ENCODE peak calls at places on chromosomes 2 and 18, in eight cellular contexts. One of them, this sample, is unnamed.

GRCh38 chr2:75964646-75965045 is 253.9 kb upstream of the GCFC2 start:
- DNase-seq in 8988T: no peak
- DNase-seq in cardiac fibroblast: no peak
- DNase-seq in NB4: no peak
- DNase-seq in H54: no peak
- DNase-seq in activated CD4-positive, alpha-beta T cell treated with anti-CD3 and anti-CD28 coated beads, Interleukin-2, amount 50 U/mL, for 24 hours: no peak
- DNase-seq in ovary: no peak
- DNase-seq in EL: no peak
- DNase-seq in this sample: no peak

GRCh38 chr18:6821346-6821745 is 91.8 kb downstream of the ARHGAP28 start:
- DNase-seq in cardiac fibroblast: peak
- DNase-seq in activated CD4-positive, alpha-beta T cell treated with anti-CD3 and anti-CD28 coated beads, Interleukin-2, amount 50 U/mL, for 24 hours: no peak
- DNase-seq in 8988T: no peak
- DNase-seq in EL: no peak
- DNase-seq in H54: no peak
- DNase-seq in NB4: no peak
- DNase-seq in ovary: no peak
- DNase-seq in this sample: no peak

GRCh38 chr2:36562973-36563532 is 34.9 kb downstream of the FEZ2 start:
- DNase-seq in activated CD4-positive, alpha-beta T cell treated with anti-CD3 and anti-CD28 coated beads, Interleukin-2, amount 50 U/mL, for 24 hours: no peak
- DNase-seq in NB4: peak
- DNase-seq in H54: no peak
- DNase-seq in 8988T: no peak
- DNase-seq in ovary: no peak
- DNase-seq in cardiac fibroblast: peak
- DNase-seq in EL: peak
- DNase-seq in this sample: no peak

GRCh38 chr2:238761802-238762373 is 86.0 kb upstream of the TWIST2 start:
- DNase-seq in EL: peak
- DNase-seq in H54: peak
- DNase-seq in ovary: no peak
- DNase-seq in NB4: peak
- DNase-seq in cardiac fibroblast: peak
- DNase-seq in 8988T: no peak
- DNase-seq in activated CD4-positive, alpha-beta T cell treated with anti-CD3 and anti-CD28 coated beads, Interleukin-2, amount 50 U/mL, for 24 hours: no peak
- DNase-seq in this sample: no peak

GRCh38 chr2:112958428-112959108 is 19.2 kb upstream of the IL36G start:
- DNase-seq in 8988T: peak
- DNase-seq in H54: peak
- DNase-seq in NB4: peak
- DNase-seq in activated CD4-positive, alpha-beta T cell treated with anti-CD3 and anti-CD28 coated beads, Interleukin-2, amount 50 U/mL, for 24 hours: no peak
- DNase-seq in cardiac fibroblast: peak
- DNase-seq in EL: peak
- DNase-seq in ovary: no peak
- DNase-seq in this sample: peak

GRCh38 chr2:26556309-26557243 is 78.7 kb upstream of the OTOF start:
- DNase-seq in EL: no peak
- DNase-seq in 8988T: no peak
- DNase-seq in H54: no peak
- DNase-seq in ovary: no peak
- DNase-seq in cardiac fibroblast: no peak
- DNase-seq in NB4: no peak
- DNase-seq in activated CD4-positive, alpha-beta T cell treated with anti-CD3 and anti-CD28 coated beads, Interleukin-2, amount 50 U/mL, for 24 hours: no peak
- DNase-seq in this sample: no peak

GRCh38 chr2:37776487-37776886 is 105.0 kb upstream of the CDC42EP3 start:
- DNase-seq in cardiac fibroblast: peak
- DNase-seq in activated CD4-positive, alpha-beta T cell treated with anti-CD3 and anti-CD28 coated beads, Interleukin-2, amount 50 U/mL, for 24 hours: no peak
- DNase-seq in EL: peak
- DNase-seq in ovary: no peak
- DNase-seq in NB4: peak
- DNase-seq in H54: peak
- DNase-seq in 8988T: peak
- DNase-seq in this sample: no peak

GRCh38 chr2:51706220-51706619 is 674.3 kb upstream of the NRXN1 start:
- DNase-seq in ovary: no peak
- DNase-seq in cardiac fibroblast: no peak
- DNase-seq in activated CD4-positive, alpha-beta T cell treated with anti-CD3 and anti-CD28 coated beads, Interleukin-2, amount 50 U/mL, for 24 hours: no peak
- DNase-seq in 8988T: no peak
- DNase-seq in H54: no peak
- DNase-seq in NB4: no peak
- DNase-seq in EL: no peak
- DNase-seq in this sample: no peak

GRCh38 chr2:121949271-121949670 is 193.8 kb downstream of the TSN start:
- DNase-seq in NB4: no peak
- DNase-seq in 8988T: no peak
- DNase-seq in cardiac fibroblast: no peak
- DNase-seq in ovary: no peak
- DNase-seq in activated CD4-positive, alpha-beta T cell treated with anti-CD3 and anti-CD28 coated beads, Interleukin-2, amount 50 U/mL, for 24 hours: no peak
- DNase-seq in EL: no peak
- DNase-seq in H54: no peak
- DNase-seq in this sample: no peak

GRCh38 chr2:11539317-11540147 is 5.7 kb downstream of the GREB1 start:
- DNase-seq in 8988T: no peak
- DNase-seq in EL: no peak
- DNase-seq in cardiac fibroblast: no peak
- DNase-seq in H54: no peak
- DNase-seq in NB4: peak
- DNase-seq in activated CD4-positive, alpha-beta T cell treated with anti-CD3 and anti-CD28 coated beads, Interleukin-2, amount 50 U/mL, for 24 hours: no peak
- DNase-seq in ovary: peak
- DNase-seq in this sample: no peak

GRCh38 chr2:135059577-135059976 is 7.5 kb downstream of the RAB3GAP1 start:
- DNase-seq in activated CD4-positive, alpha-beta T cell treated with anti-CD3 and anti-CD28 coated beads, Interleukin-2, amount 50 U/mL, for 24 hours: no peak
- DNase-seq in NB4: no peak
- DNase-seq in cardiac fibroblast: no peak
- DNase-seq in H54: no peak
- DNase-seq in EL: no peak
- DNase-seq in 8988T: no peak
- DNase-seq in ovary: no peak
- DNase-seq in this sample: no peak

GRCh38 chr2:97995026-97995733 is 568 bp downstream of the TMEM131 start:
- DNase-seq in cardiac fibroblast: peak
- DNase-seq in H54: peak
- DNase-seq in EL: peak
- DNase-seq in ovary: no peak
- DNase-seq in activated CD4-positive, alpha-beta T cell treated with anti-CD3 and anti-CD28 coated beads, Interleukin-2, amount 50 U/mL, for 24 hours: peak
- DNase-seq in NB4: peak
- DNase-seq in 8988T: peak
- DNase-seq in this sample: peak

GRCh38 chr2:212364106-212364505 is 174.5 kb downstream of the ERBB4 start:
- DNase-seq in cardiac fibroblast: peak
- DNase-seq in ovary: no peak
- DNase-seq in NB4: no peak
- DNase-seq in H54: no peak
- DNase-seq in activated CD4-positive, alpha-beta T cell treated with anti-CD3 and anti-CD28 coated beads, Interleukin-2, amount 50 U/mL, for 24 hours: no peak
- DNase-seq in EL: peak
- DNase-seq in 8988T: no peak
- DNase-seq in this sample: no peak

GRCh38 chr18:37532917-37533316 is 32.7 kb downstream of the CELF4 start:
- DNase-seq in H54: no peak
- DNase-seq in ovary: no peak
- DNase-seq in NB4: no peak
- DNase-seq in 8988T: no peak
- DNase-seq in EL: no peak
- DNase-seq in cardiac fibroblast: no peak
- DNase-seq in activated CD4-positive, alpha-beta T cell treated with anti-CD3 and anti-CD28 coated beads, Interleukin-2, amount 50 U/mL, for 24 hours: no peak
- DNase-seq in this sample: no peak

GRCh38 chr2:19764998-19765397 is 136.8 kb downstream of the TTC32 start:
- DNase-seq in H54: no peak
- DNase-seq in ovary: no peak
- DNase-seq in cardiac fibroblast: peak
- DNase-seq in NB4: no peak
- DNase-seq in 8988T: no peak
- DNase-seq in EL: no peak
- DNase-seq in activated CD4-positive, alpha-beta T cell treated with anti-CD3 and anti-CD28 coated beads, Interleukin-2, amount 50 U/mL, for 24 hours: no peak
- DNase-seq in this sample: no peak

GRCh38 chr2:227267406-227268115 is 57.5 kb upstream of the MFF start:
- DNase-seq in 8988T: no peak
- DNase-seq in H54: peak
- DNase-seq in ovary: no peak
- DNase-seq in cardiac fibroblast: peak
- DNase-seq in activated CD4-positive, alpha-beta T cell treated with anti-CD3 and anti-CD28 coated beads, Interleukin-2, amount 50 U/mL, for 24 hours: no peak
- DNase-seq in NB4: peak
- DNase-seq in EL: peak
- DNase-seq in this sample: no peak

GRCh38 chr2:188693771-188694170 is 280.4 kb upstream of the COL3A1 start:
- DNase-seq in activated CD4-positive, alpha-beta T cell treated with anti-CD3 and anti-CD28 coated beads, Interleukin-2, amount 50 U/mL, for 24 hours: no peak
- DNase-seq in cardiac fibroblast: no peak
- DNase-seq in ovary: no peak
- DNase-seq in 8988T: no peak
- DNase-seq in H54: no peak
- DNase-seq in NB4: no peak
- DNase-seq in EL: no peak
- DNase-seq in this sample: no peak

GRCh38 chr18:44537521-44537920 is 143.2 kb upstream of the SETBP1 start:
- DNase-seq in H54: no peak
- DNase-seq in NB4: no peak
- DNase-seq in EL: peak
- DNase-seq in cardiac fibroblast: peak
- DNase-seq in ovary: no peak
- DNase-seq in activated CD4-positive, alpha-beta T cell treated with anti-CD3 and anti-CD28 coated beads, Interleukin-2, amount 50 U/mL, for 24 hours: no peak
- DNase-seq in 8988T: no peak
- DNase-seq in this sample: no peak

GRCh38 chr18:44725300-44726096 is 44.8 kb downstream of the SETBP1 start:
- DNase-seq in H54: no peak
- DNase-seq in activated CD4-positive, alpha-beta T cell treated with anti-CD3 and anti-CD28 coated beads, Interleukin-2, amount 50 U/mL, for 24 hours: peak
- DNase-seq in cardiac fibroblast: peak
- DNase-seq in NB4: peak
- DNase-seq in EL: peak
- DNase-seq in ovary: peak
- DNase-seq in 8988T: no peak
- DNase-seq in this sample: peak

GRCh38 chr2:105409717-105410116 is 10.9 kb upstream of the FHL2 start:
- DNase-seq in H54: peak
- DNase-seq in activated CD4-positive, alpha-beta T cell treated with anti-CD3 and anti-CD28 coated beads, Interleukin-2, amount 50 U/mL, for 24 hours: no peak
- DNase-seq in 8988T: no peak
- DNase-seq in NB4: no peak
- DNase-seq in cardiac fibroblast: peak
- DNase-seq in EL: peak
- DNase-seq in ovary: peak
- DNase-seq in this sample: no peak

GRCh38 chr18:11147962-11148654 is 1.3 kb downstream of the PIEZO2 start:
- DNase-seq in 8988T: no peak
- DNase-seq in NB4: no peak
- DNase-seq in H54: no peak
- DNase-seq in activated CD4-positive, alpha-beta T cell treated with anti-CD3 and anti-CD28 coated beads, Interleukin-2, amount 50 U/mL, for 24 hours: no peak
- DNase-seq in ovary: no peak
- DNase-seq in cardiac fibroblast: peak
- DNase-seq in EL: peak
- DNase-seq in this sample: no peak

GRCh38 chr2:28662468-28663095 is 89.0 kb upstream of the PPP1CB start:
- DNase-seq in H54: no peak
- DNase-seq in activated CD4-positive, alpha-beta T cell treated with anti-CD3 and anti-CD28 coated beads, Interleukin-2, amount 50 U/mL, for 24 hours: no peak
- DNase-seq in EL: peak
- DNase-seq in ovary: no peak
- DNase-seq in NB4: no peak
- DNase-seq in cardiac fibroblast: no peak
- DNase-seq in 8988T: no peak
- DNase-seq in this sample: no peak

GRCh38 chr18:5628512-5629255 is 84.9 kb upstream of the EPB41L3 start:
- DNase-seq in 8988T: no peak
- DNase-seq in activated CD4-positive, alpha-beta T cell treated with anti-CD3 and anti-CD28 coated beads, Interleukin-2, amount 50 U/mL, for 24 hours: no peak
- DNase-seq in EL: no peak
- DNase-seq in NB4: no peak
- DNase-seq in cardiac fibroblast: peak
- DNase-seq in H54: no peak
- DNase-seq in ovary: peak
- DNase-seq in this sample: no peak

GRCh38 chr2:178397002-178397605 is 53.9 kb downstream of the PRKRA start:
- DNase-seq in 8988T: no peak
- DNase-seq in EL: peak
- DNase-seq in ovary: no peak
- DNase-seq in activated CD4-positive, alpha-beta T cell treated with anti-CD3 and anti-CD28 coated beads, Interleukin-2, amount 50 U/mL, for 24 hours: no peak
- DNase-seq in NB4: peak
- DNase-seq in H54: peak
- DNase-seq in cardiac fibroblast: peak
- DNase-seq in this sample: peak

This sample was measured in Kasumi-1.